ENCODE peak calls at places on chromosomes 6 and 20, in four cellular contexts. R is Peyer's patch, C is SJSA1, D is breast epithelium. L is an unnamed sample.

GRCh38 chr6:125818659-125819297 is 28.0 kb downstream of the NCOA7 start:
- DNase-seq in R (no peak), C (no peak), D (no peak), L (no peak)

GRCh38 chr6:125945378-125946141 is 11.0 kb upstream of the HINT3 start:
- DNase-seq in R (no peak), C (no peak), D (no peak), L (no peak)

GRCh38 chr6:35474129-35474977 is 6.2 kb downstream of the RPL10A start:
- DNase-seq in R (no peak), C (no peak), D (no peak), L (no peak)

GRCh38 chr20:45338121-45339030 is 9.8 kb downstream of the SDC4 start:
- DNase-seq in R (no peak), C (no peak), D (no peak), L (no peak)

GRCh38 chr20:8357703-8358102 is 225.6 kb downstream of the PLCB1 start:
- DNase-seq in R (no peak), C (no peak), D (no peak), L (no peak)

GRCh38 chr6:165621950-165622349 is 41.1 kb downstream of the PDE10A start:
- DNase-seq in R (no peak), C (no peak), D (no peak), L (no peak)

GRCh38 chr20:53899351-53900167 is 170.8 kb downstream of the BCAS1 start:
- DNase-seq in R (peak; percentile 90), C (peak; percentile 61), D (no peak), L (peak; percentile 92)

GRCh38 chr6:21914121-21914973 is 320.8 kb downstream of the SOX4 start:
- DNase-seq in R (peak; percentile 80), C (no peak), D (peak; percentile 44), L (no peak)

GRCh38 chr6:67252663-67253062 is 1382.4 kb upstream of the ADGRB3 start:
- DNase-seq in R (no peak), C (no peak), D (no peak), L (no peak)

GRCh38 chr6:39083111-39083702 is 31.8 kb downstream of the SAYSD1 start:
- DNase-seq in R (peak; percentile 27), C (no peak), D (no peak), L (no peak)

GRCh38 chr20:46894579-46894958 is at the start of gene EYA2:
- DNase-seq in R (no peak), C (no peak), D (no peak), L (no peak)

GRCh38 chr20:13873814-13874213 is 89.0 kb downstream of the NDUFAF5 start:
- DNase-seq in R (no peak), C (no peak), D (no peak), L (no peak)

GRCh38 chr6:23414204-23414501 is 711.9 kb upstream of the NRSN1 start:
- DNase-seq in R (no peak), C (no peak), D (no peak), L (no peak)

GRCh38 chr6:108454356-108454755 is 106.4 kb upstream of the FOXO3 start:
- DNase-seq in R (peak; percentile 59), C (no peak), D (no peak), L (no peak)

GRCh38 chr20:20009784-20010253 is 7.3 kb upstream of the NAA20 start:
- DNase-seq in R (no peak), C (no peak), D (no peak), L (no peak)

GRCh38 chr20:40279390-40279789 is 409.6 kb downstream of the MAFB start:
- DNase-seq in R (no peak), C (peak; percentile 70), D (peak; percentile 36), L (no peak)

GRCh38 chr6:134373282-134373922 is 55.5 kb upstream of the SGK1 start:
- DNase-seq in R (peak; percentile 77), C (peak; percentile 53), D (no peak), L (no peak)

GRCh38 chr20:57231951-57232428 is 34.5 kb downstream of the BMP7 start:
- DNase-seq in R (no peak), C (no peak), D (no peak), L (no peak)

GRCh38 chr6:6897140-6897539 is 210.6 kb upstream of the RREB1 start:
- DNase-seq in R (no peak), C (no peak), D (no peak), L (no peak)

GRCh38 chr6:25695671-25696070 is 43.7 kb downstream of the SCGN start:
- DNase-seq in R (no peak), C (no peak), D (no peak), L (no peak)

GRCh38 chr20:41617059-41617921 is 887 bp downstream of the CHD6 start:
- DNase-seq in R (peak; percentile 56), C (peak; percentile 51), D (no peak), L (peak; percentile 77)

GRCh38 chr6:13300649-13301590 is 27.4 kb downstream of the TBC1D7 start:
- DNase-seq in R (no peak), C (no peak), D (no peak), L (no peak)

GRCh38 chr6:41635365-41635764 is 2.9 kb upstream of the MDFI start:
- DNase-seq in R (no peak), C (no peak), D (no peak), L (no peak)

GRCh38 chr6:15626878-15627683 is 35.7 kb downstream of the DTNBP1 start:
- DNase-seq in R (no peak), C (no peak), D (no peak), L (no peak)

GRCh38 chr6:166782541-166782940 is 155.5 kb upstream of the RPS6KA2 start:
- DNase-seq in R (no peak), C (peak; percentile 22), D (no peak), L (no peak)

GRCh38 chr6:1787894-1788293 is 178.2 kb downstream of the FOXC1 start:
- DNase-seq in R (no peak), C (no peak), D (no peak), L (no peak)

GRCh38 chr6:32153252-32153834 is 598 bp upstream of the PPT2 start:
- DNase-seq in R (peak; percentile 65), C (peak; percentile 56), D (no peak), L (no peak)

DNA sequence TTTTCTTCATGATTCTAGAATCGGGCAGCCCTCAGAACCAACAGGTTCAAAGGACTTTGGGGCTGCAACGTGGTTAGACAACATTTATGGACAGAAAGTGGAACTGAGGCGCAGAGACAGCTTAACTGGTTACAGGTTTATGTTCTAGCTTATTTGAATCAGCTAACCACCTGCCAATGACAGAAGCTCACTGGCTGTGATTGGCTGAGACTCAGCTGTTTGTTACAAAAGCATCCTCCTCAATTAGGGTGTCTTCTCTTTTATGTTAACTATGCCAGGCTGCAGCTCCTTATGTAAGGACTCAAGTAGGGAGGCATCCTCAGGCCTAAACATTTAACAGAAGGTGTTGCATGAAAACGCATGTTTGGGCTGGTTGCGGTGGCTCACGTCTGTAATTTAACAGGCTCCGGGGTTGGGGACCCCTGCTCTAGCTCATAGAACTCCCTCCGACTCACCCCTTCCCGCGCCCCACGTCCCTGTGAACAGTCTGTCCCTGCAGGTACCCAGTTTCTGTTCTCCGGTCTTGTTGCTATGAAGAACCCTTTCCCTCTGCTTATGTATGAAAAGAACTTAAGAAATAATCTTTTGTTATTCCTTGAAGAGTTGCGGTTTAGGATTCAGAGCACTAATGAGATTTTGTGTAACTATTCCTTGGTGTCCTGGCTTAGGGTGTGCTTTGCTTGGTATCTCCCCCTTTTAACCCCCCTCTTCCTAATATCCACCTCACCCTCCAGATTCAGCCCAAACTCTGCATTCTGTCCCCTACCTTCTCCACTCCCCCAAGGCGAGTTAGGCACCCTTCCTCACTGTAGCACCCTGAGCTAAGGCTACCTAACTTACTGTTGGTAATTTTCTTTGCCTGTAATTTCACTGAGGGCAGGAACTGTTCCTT is 1.2 kb upstream of the TMEM181 start:
- DNase-seq in R (peak; percentile 45), C (no peak), D (no peak), L (no peak)
- H3K4me3 ChIP-seq in R (no peak overlapping the region), C (no peak overlapping the region), D (no peak overlapping the region), L (no peak overlapping the region)

GRCh38 chr6:75204222-75204958 is 1.5 kb downstream of the COL12A1 start:
- DNase-seq in R (peak; percentile 78), C (peak; percentile 87), D (peak; percentile 61), L (peak; percentile 82)
- H3K27ac ChIP-seq in R (peak overlapping the region; percentile 91), C (peak overlapping the region; percentile 93), D (peak overlapping the region; percentile 79), L (peak overlapping the region; percentile 74)

DNA sequence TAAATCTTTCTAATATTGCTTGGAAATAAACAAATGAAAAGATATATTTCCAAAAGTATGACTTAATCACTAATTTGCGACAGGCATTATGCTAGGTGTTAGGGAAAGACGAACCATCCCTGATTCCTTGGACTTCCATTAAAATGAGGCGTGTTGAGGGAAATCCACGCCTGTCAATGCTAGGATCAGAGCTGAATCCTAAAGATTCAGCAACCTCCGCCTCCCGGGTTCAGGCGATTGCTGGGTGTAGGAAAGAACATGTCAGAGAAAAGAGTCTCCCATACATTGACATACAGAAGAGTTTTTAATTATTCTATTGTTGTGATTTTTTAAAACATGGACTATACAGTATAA is 16.8 kb upstream of the PRSS16 start:
- DNase-seq in R (no peak), C (no peak), D (no peak), L (no peak)
- H3K4me3 ChIP-seq in R (no peak overlapping the region), C (no peak overlapping the region), D (no peak overlapping the region), L (peak overlapping the region; percentile 32)

GRCh38 chr6:152575621-152576150 is 61.5 kb downstream of the SYNE1 start:
- DNase-seq in R (no peak), C (no peak), D (peak; percentile 26), L (peak; percentile 62)
- H3K27ac ChIP-seq in R (no peak overlapping the region), C (no peak overlapping the region), D (no peak overlapping the region), L (peak overlapping the region; percentile 73)

L was measured in RWPE2.